ENCODE peak calls at places on chromosomes 7 and 10, in seven cellular contexts. B is H1, Y is gastrocnemius medialis, X is testis, C is GM23248, Q is GM12878, W is endothelial cell of umbilical vein. R is an unnamed sample. For H3K4me1, the result is how much of the 10 kb centered on the place peaks cover.

GRCh38 chr10:97179731-97180366 is 5.9 kb downstream of the SLIT1 start:
- DNase-seq in B (peak), Y (no peak), X (no peak), C (peak), Q (no peak), W (no peak), R (no peak)

GRCh38 chr10:59880019-59880717 is 26.2 kb downstream of the CCDC6 start:
- DNase-seq in B (no peak), Y (no peak), X (no peak), C (no peak), Q (no peak), W (no peak), R (no peak)

GRCh38 chr10:22433875-22434274 is 88.6 kb downstream of the SPAG6 start:
- DNase-seq in B (no peak), Y (no peak), X (no peak), C (peak), Q (no peak), W (peak), R (no peak)

GRCh38 chr7:105751054-105751453 is 125.3 kb downstream of the ATXN7L1 start:
- DNase-seq in B (no peak), Y (no peak), X (no peak), C (no peak), Q (no peak), W (no peak), R (no peak)

GRCh38 chr7:74627699-74628411 is 29.7 kb upstream of the GTF2I start:
- DNase-seq in B (peak), Y (peak), X (peak), C (peak), Q (no peak), W (no peak), R (no peak)

GRCh38 chr7:143417734-143418378 is 9.2 kb upstream of the EPHA1 start:
- DNase-seq in B (no peak), Y (no peak), X (no peak), C (peak), Q (no peak), W (no peak), R (no peak)

GRCh38 chr7:108402865-108403264 is 53.4 kb downstream of the NRCAM start:
- DNase-seq in B (no peak), Y (no peak), X (no peak), C (peak), Q (no peak), W (peak), R (no peak)

GRCh38 chr7:136326045-136326610 is 349.0 kb upstream of the MTPN start:
- DNase-seq in B (no peak), Y (no peak), X (no peak), C (no peak), Q (no peak), W (no peak), R (no peak)

GRCh38 chr7:85851571-85852193 is 664.8 kb upstream of the SEMA3D start:
- DNase-seq in B (no peak), Y (no peak), X (no peak), C (peak), Q (no peak), W (peak), R (no peak)

GRCh38 chr7:36100293-36100692 is 52.8 kb upstream of the EEPD1 start:
- DNase-seq in B (no peak), Y (no peak), X (no peak), C (no peak), Q (no peak), W (no peak), R (no peak)

GRCh38 chr10:15695852-15696251 is 23.9 kb downstream of the ITGA8 start:
- DNase-seq in B (no peak), Y (peak), X (no peak), C (no peak), Q (no peak), W (no peak), R (no peak)

GRCh38 chr10:6348091-6348862 is 145.5 kb downstream of the PFKFB3 start:
- DNase-seq in B (no peak), Y (peak), X (peak), C (peak), Q (peak), W (no peak), R (peak)

GRCh38 chr7:80900583-80901576 is 18.0 kb downstream of the SEMA3C start:
- DNase-seq in B (no peak), Y (no peak), X (no peak), C (peak), Q (no peak), W (peak), R (no peak)
- H3K27ac ChIP-seq in B (no peak), Y (peak), X (peak), C (peak), Q (no peak), W (no peak), R (peak)

DNA sequence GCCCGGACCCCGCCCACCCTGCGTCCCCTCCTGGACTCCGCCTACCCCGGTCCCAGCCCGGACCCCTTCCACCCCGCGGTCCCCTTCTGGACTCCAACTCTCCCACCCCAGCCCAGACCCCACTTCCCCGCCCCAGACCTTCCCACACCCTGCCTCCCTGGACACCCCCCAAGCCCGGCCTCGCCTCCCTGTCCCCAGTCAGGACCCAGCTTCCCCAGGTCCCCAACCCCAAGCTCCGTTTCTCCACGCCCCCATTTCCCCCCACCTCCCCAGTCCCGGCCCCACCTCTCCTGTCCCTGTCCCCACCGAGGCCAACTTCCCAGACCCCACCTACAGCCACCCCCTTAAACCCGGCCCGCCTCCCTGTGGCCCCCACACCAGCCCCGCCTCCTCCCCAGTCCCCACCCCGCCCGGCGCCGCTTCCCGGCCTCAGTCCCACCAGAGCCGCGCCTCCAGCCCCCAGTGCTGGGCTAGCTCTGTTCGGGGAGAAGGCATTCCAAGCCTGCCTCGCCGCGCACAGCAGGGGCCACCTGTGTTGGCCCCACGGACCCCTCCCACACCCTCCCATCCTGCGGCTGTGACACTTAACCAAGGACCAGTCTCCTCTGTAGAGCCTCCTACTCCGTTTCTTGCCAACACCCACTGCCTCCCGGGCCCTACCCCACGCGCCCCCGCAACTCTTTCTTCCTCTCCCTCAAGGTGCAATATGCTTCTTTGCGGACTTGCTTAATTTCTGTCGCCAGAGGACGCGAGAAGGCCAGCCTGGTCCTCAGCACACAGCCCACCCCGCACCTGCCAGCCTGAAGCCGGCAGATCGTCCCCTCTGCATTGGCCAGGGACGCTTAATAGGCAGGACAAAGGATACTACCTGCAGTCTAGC is 736 bp upstream of the ITIH5 start:
- DNase-seq in B (peak), Y (no peak), X (no peak), C (no peak), Q (no peak), W (no peak), R (no peak)
- H3K4me3 ChIP-seq in B (peak), Y (peak), X (peak), C (no peak), Q (no peak), W (no peak), R (peak)

GRCh38 chr10:79179404-79180309 is 110.9 kb downstream of the ZMIZ1 start:
- DNase-seq in B (no peak), Y (no peak), X (no peak), C (peak), Q (no peak), W (peak), R (no peak)

GRCh38 chr10:79176052-79176501 is 107.3 kb downstream of the ZMIZ1 start:
- DNase-seq in B (no peak), Y (no peak), X (no peak), C (peak), Q (no peak), W (no peak), R (no peak)

GRCh38 chr10:79178070-79178576 is 109.4 kb downstream of the ZMIZ1 start:
- DNase-seq in B (no peak), Y (no peak), X (no peak), C (no peak), Q (no peak), W (no peak), R (no peak)

GRCh38 chr10:79178614-79179403 is 110.0 kb downstream of the ZMIZ1 start:
- DNase-seq in B (no peak), Y (no peak), X (no peak), C (peak), Q (no peak), W (peak), R (no peak)

DNA sequence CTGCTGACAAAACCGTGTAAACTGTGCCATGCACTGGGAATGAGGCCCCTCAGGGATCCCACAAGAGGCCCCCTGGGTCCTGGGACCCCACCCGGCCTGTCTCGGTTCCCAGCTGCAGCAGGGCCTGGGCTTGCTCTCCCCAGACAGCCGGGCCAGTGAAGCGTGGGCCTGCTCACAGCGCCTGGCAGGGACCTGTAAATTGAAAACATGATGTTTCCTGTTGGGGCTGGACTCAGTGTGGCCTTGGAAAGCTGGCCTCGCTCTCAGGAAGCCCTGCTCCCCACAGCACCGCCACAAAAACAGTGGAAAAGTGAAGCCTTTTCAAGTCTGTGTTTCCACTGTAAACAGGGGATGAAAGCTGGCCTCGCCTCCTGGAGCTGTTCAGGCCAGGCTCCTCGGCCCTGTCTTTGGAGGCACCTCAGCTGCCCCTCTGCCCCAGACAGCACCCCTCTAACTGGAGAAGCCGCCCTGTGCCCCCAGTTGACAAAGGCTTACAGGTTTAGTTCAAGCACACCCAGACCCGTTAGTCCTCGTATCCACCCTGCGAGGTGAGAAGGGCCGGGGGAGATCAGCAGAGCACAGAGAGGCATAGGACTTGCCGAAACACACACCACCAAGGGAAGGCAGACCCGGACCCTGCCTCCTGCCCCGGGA is 108.3 kb downstream of the ZMIZ1 start:
- DNase-seq in B (no peak), Y (no peak), X (peak), C (peak), Q (no peak), W (peak), R (no peak)
- H3K4me1 ChIP-seq in B (under half), Y (under half), X (half or more), C (under half), Q (under half), W (half or more), R (half or more)

GRCh38 chr7:139994356-139994755 is 68.4 kb downstream of the PARP12 start:
- DNase-seq in B (no peak), Y (no peak), X (no peak), C (no peak), Q (no peak), W (no peak), R (no peak)
- H3K27ac ChIP-seq in B (no peak), Y (no peak), X (no peak), C (no peak), Q (no peak), W (no peak), R (no peak)

GRCh38 chr7:49773939-49774458 is 561 bp downstream of the VWC2 start:
- DNase-seq in B (peak), Y (no peak), X (no peak), C (no peak), Q (no peak), W (no peak), R (no peak)

GRCh38 chr7:49775949-49776443 is 2.6 kb downstream of the VWC2 start:
- DNase-seq in B (no peak), Y (no peak), X (no peak), C (no peak), Q (no peak), W (no peak), R (no peak)

GRCh38 chr7:49776994-49777393 is 3.6 kb downstream of the VWC2 start:
- DNase-seq in B (peak), Y (no peak), X (peak), C (no peak), Q (no peak), W (no peak), R (no peak)

GRCh38 chr7:49774459-49775064 is 1.1 kb downstream of the VWC2 start:
- DNase-seq in B (peak), Y (no peak), X (no peak), C (no peak), Q (no peak), W (no peak), R (no peak)

DNA sequence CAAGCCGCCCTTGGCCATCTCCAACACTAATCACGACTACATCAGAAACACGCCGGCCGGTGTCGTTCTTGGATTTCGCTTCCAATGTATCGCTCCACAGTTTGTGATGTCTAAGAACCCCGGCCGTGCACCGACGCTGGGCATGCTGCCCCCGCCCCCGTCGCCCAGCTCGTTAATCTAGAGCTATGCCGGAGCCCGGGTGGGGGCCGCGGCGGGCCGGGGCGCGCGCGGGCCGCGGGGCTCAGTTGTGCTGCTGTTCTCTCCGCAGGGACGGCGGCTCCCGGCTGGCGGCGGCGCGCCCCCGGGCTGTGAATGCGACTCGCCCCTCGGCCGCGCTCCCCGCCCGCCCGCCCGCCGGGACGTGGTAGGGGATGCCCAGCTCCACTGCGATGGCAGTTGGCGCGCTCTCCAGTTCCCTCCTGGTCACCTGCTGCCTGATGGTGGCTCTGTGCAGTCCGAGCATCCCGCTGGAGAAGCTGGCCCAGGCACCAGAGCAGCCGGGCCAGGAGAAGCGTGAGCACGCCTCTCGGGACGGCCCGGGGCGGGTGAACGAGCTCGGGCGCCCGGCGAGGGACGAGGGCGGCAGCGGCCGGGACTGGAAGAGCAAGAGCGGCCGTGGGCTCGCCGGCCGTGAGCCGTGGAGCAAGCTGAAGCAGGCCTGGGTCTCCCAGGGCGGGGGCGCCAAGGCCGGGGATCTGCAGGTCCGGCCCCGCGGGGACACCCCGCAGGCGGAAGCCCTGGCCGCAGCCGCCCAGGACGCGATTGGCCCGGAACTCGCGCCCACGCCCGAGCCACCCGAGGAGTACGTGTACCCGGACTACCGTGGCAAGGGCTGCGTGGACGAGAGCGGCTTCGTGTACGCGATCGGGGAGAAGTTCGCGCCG is 1.9 kb downstream of the VWC2 start:
- DNase-seq in B (peak), Y (no peak), X (no peak), C (peak), Q (no peak), W (no peak), R (no peak)
- H3K4me3 ChIP-seq in B (peak), Y (peak), X (peak), C (no peak), Q (no peak), W (no peak), R (peak)

GRCh38 chr7:102080371-102081243 is 206.1 kb upstream of the SH2B2 start:
- DNase-seq in B (no peak), Y (no peak), X (no peak), C (no peak), Q (no peak), W (peak), R (no peak)

GRCh38 chr7:102082693-102083385 is 203.8 kb upstream of the SH2B2 start:
- DNase-seq in B (no peak), Y (no peak), X (no peak), C (no peak), Q (no peak), W (no peak), R (no peak)

GRCh38 chr7:102080003-102080361 is 206.7 kb upstream of the SH2B2 start:
- DNase-seq in B (no peak), Y (no peak), X (no peak), C (no peak), Q (no peak), W (no peak), R (no peak)

GRCh38 chr7:102079140-102080002 is 207.3 kb upstream of the SH2B2 start:
- DNase-seq in B (no peak), Y (peak), X (no peak), C (no peak), Q (no peak), W (no peak), R (no peak)

DNA sequence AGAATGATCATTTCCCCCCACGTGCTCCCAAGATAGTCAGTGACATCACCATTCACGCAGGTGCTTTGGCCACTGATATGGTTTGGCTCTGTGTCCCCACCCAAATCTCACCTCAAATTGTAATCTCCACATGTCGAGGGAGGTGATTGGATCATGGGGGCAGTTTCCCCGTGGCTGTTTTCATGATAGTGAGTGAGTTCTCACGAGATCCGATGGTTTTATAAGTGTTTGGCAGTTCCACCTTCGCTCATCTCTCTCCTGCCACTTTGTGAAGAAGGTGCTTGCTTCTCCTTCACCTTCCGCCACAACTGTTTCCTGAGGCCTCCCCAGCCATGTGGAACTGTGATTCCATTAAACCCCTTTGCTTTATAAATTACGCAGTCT is 205.4 kb upstream of the SH2B2 start:
- DNase-seq in B (no peak), Y (no peak), X (no peak), C (no peak), Q (no peak), W (no peak), R (no peak)
- H3K4me1 ChIP-seq in B (under half), Y (under half), X (under half), C (under half), Q (under half), W (under half), R (under half)

GRCh38 chr7:151228024-151228866 is 1.2 kb upstream of the ABCF2 start:
- DNase-seq in B (no peak), Y (no peak), X (no peak), C (no peak), Q (no peak), W (no peak), R (no peak)
- H3K27ac ChIP-seq in B (no peak), Y (peak), X (peak), C (peak), Q (no peak), W (no peak), R (peak)

GRCh38 chr7:2452643-2453270 is 23.4 kb downstream of the GRIFIN start:
- DNase-seq in B (no peak), Y (no peak), X (no peak), C (no peak), Q (no peak), W (no peak), R (no peak)

GRCh38 chr7:2452074-2452507 is 24.1 kb downstream of the GRIFIN start:
- DNase-seq in B (peak), Y (no peak), X (no peak), C (no peak), Q (no peak), W (no peak), R (no peak)

GRCh38 chr7:2450198-2451107 is 25.7 kb downstream of the GRIFIN start:
- DNase-seq in B (no peak), Y (no peak), X (no peak), C (peak), Q (no peak), W (no peak), R (no peak)

GRCh38 chr7:2446676-2447075 is 29.5 kb downstream of the GRIFIN start:
- DNase-seq in B (no peak), Y (no peak), X (no peak), C (no peak), Q (no peak), W (no peak), R (no peak)

GRCh38 chr7:2451171-2452073 is 24.8 kb downstream of the GRIFIN start:
- DNase-seq in B (peak), Y (peak), X (peak), C (peak), Q (no peak), W (peak), R (peak)
- H3K4me3 ChIP-seq in B (no peak), Y (peak), X (no peak), C (peak), Q (no peak), W (no peak), R (peak)

GRCh38 chr10:79070611-79071534 is 2.1 kb downstream of the ZMIZ1 start:
- DNase-seq in B (peak), Y (peak), X (peak), C (peak), Q (no peak), W (peak), R (peak)
- H3K4me1 ChIP-seq in B (under half), Y (half or more), X (under half), C (under half), Q (under half), W (under half), R (under half)

DNA sequence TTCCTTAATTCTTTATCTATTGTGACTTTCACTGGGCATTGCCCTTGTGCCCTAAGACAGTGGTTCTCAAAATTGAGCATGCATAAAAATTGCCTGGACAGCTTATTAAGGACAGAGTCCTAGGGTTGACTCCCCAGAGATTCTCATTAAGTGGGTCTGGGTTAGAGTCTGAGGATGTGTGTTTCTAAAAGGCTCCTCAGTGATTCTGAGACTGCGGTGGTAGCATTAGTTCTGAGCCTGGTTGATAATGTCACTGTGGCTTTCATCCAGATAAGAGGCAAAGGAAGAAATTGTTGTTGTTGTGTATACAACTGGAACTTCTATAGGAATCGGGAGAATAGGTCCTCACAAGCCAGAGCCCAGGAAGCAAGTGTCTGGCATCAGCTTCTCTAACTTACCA is 1.3 kb downstream of the IFIT2 start:
- DNase-seq in B (no peak), Y (no peak), X (no peak), C (no peak), Q (no peak), W (no peak), R (no peak)
- H3K27ac ChIP-seq in B (no peak), Y (peak), X (no peak), C (peak), Q (peak), W (no peak), R (no peak)

R was measured in thoracic aorta.